ENCODE peak calls at places on chromosomes 11 and 22, in seven cellular contexts. P is thoracic aorta; R is activated T-cell treated with anti-CD3 and anti-CD28 coated beads for 1 hour; N is lower leg skin; C is GF-D8; Y is activated CD4-positive, alpha-beta T cell treated with anti-CD3 and anti-CD28 coated beads for 48 hours; V is stimulated activated CD4-positive, alpha-beta T cell treated with anti-CD3 and anti-CD28 coated beads, Interleukin-2, amount 100 ng/mL, for 24 hours. O is an unnamed sample.

GRCh38 chr11:122202161-122202950 is 86.3 kb upstream of the BLID start:
- DNase-seq in P (no peak), R (no peak), N (no peak), C (no peak), Y (no peak), V (no peak), O (no peak)

GRCh38 chr11:118002541-118003019 is 16.4 kb downstream of the IL10RA start:
- DNase-seq in P (no peak), R (no peak), N (peak), C (peak), Y (peak), V (peak), O (no peak)

GRCh38 chr22:48867891-48868290 is 959.8 kb downstream of the BRD1 start:
- DNase-seq in P (no peak), R (no peak), N (no peak), C (no peak), Y (no peak), V (no peak), O (no peak)

GRCh38 chr11:131943296-131943695 is 572.9 kb downstream of the NTM start:
- DNase-seq in P (no peak), R (no peak), N (no peak), C (no peak), Y (no peak), V (no peak), O (no peak)

GRCh38 chr22:38935023-38935422 is 22.4 kb upstream of the APOBEC3A start:
- DNase-seq in P (no peak), R (no peak), N (peak), C (no peak), Y (no peak), V (no peak), O (no peak)

GRCh38 chr11:126607374-126607773 is 251.9 kb downstream of the ST3GAL4 start:
- DNase-seq in P (no peak), R (no peak), N (no peak), C (no peak), Y (peak), V (no peak), O (no peak)

GRCh38 chr22:36331912-36332622 is 55.7 kb downstream of the MYH9 start:
- DNase-seq in P (no peak), R (no peak), N (peak), C (peak), Y (peak), V (peak), O (peak)

GRCh38 chr11:68287419-68287818 is 15.6 kb upstream of the C11orf24 start:
- DNase-seq in P (no peak), R (no peak), N (no peak), C (no peak), Y (no peak), V (no peak), O (no peak)

GRCh38 chr22:42080287-42080686 is 787 bp downstream of the SMDT1 start:
- DNase-seq in P (no peak), R (no peak), N (peak), C (no peak), Y (peak), V (no peak), O (no peak)

GRCh38 chr11:133787379-133788103 is 57.8 kb downstream of the SPATA19 start:
- DNase-seq in P (no peak), R (no peak), N (peak), C (no peak), Y (peak), V (no peak), O (no peak)

GRCh38 chr11:70389191-70389590 is 9.1 kb upstream of the CTTN start:
- DNase-seq in P (no peak), R (no peak), N (peak), C (no peak), Y (no peak), V (no peak), O (no peak)

GRCh38 chr11:32072872-32073661 is 17.8 kb upstream of the RCN1 start:
- DNase-seq in P (no peak), R (no peak), N (no peak), C (no peak), Y (no peak), V (no peak), O (no peak)

GRCh38 chr22:46202897-46203589 is 47.0 kb downstream of the CDPF1 start:
- DNase-seq in P (no peak), R (no peak), N (no peak), C (no peak), Y (no peak), V (no peak), O (no peak)

GRCh38 chr11:46674463-46675287 is 25.7 kb downstream of the ARHGAP1 start:
- DNase-seq in P (no peak), R (no peak), N (no peak), C (peak), Y (no peak), V (no peak), O (peak)

GRCh38 chr22:50691521-50691920 is 18.9 kb downstream of the SHANK3 start:
- DNase-seq in P (no peak), R (no peak), N (no peak), C (peak), Y (peak), V (peak), O (peak)

GRCh38 chr22:26360169-26360885 is 68.7 kb upstream of the ASPHD2 start:
- DNase-seq in P (peak), R (peak), N (peak), C (no peak), Y (peak), V (peak), O (peak)

GRCh38 chr22:45804319-45804985 is 132.8 kb downstream of the ATXN10 start:
- DNase-seq in P (no peak), R (no peak), N (no peak), C (no peak), Y (no peak), V (no peak), O (no peak)

GRCh38 chr11:74347381-74347780 is 35.9 kb upstream of the P4HA3 start:
- DNase-seq in P (no peak), R (no peak), N (no peak), C (no peak), Y (no peak), V (no peak), O (no peak)